ENCODE peak calls at places on chromosome 22, in ten cellular contexts. One of them, this sample, is unnamed.

GRCh38 chr22:45865561-45866397 is 111.2 kb downstream of the WNT7B start:
- DNase-seq in activated effector memory CD4-positive, alpha-beta T cell treated with anti-CD3 and anti-CD28 coated beads, Interleukin-2, amount 50 U/mL, for 16 hours: no peak
- DNase-seq in GM10248: no peak
- DNase-seq in AG04449: no peak
- DNase-seq in T-helper 1 cell: no peak
- DNase-seq in transverse colon: no peak
- DNase-seq in activated CD4-positive, alpha-beta T cell treated with anti-CD3 and anti-CD28 coated beads for 4 hours: no peak
- DNase-seq in NCI-H2081: no peak
- DNase-seq in GM06990: no peak
- DNase-seq in fibroblast of the aortic adventitia: no peak
- DNase-seq in this sample: no peak

GRCh38 chr22:27795053-27795452 is 6.5 kb downstream of the MN1 start:
- DNase-seq in activated effector memory CD4-positive, alpha-beta T cell treated with anti-CD3 and anti-CD28 coated beads, Interleukin-2, amount 50 U/mL, for 16 hours: no peak
- DNase-seq in GM10248: no peak
- DNase-seq in AG04449: no peak
- DNase-seq in T-helper 1 cell: no peak
- DNase-seq in transverse colon: no peak
- DNase-seq in activated CD4-positive, alpha-beta T cell treated with anti-CD3 and anti-CD28 coated beads for 4 hours: no peak
- DNase-seq in NCI-H2081: no peak
- DNase-seq in GM06990: no peak
- DNase-seq in fibroblast of the aortic adventitia: no peak
- DNase-seq in this sample: no peak

GRCh38 chr22:30457964-30458363 is 13.9 kb downstream of the SEC14L3 start:
- DNase-seq in activated effector memory CD4-positive, alpha-beta T cell treated with anti-CD3 and anti-CD28 coated beads, Interleukin-2, amount 50 U/mL, for 16 hours: no peak
- DNase-seq in GM10248: no peak
- DNase-seq in AG04449: no peak
- DNase-seq in T-helper 1 cell: no peak
- DNase-seq in transverse colon: no peak
- DNase-seq in activated CD4-positive, alpha-beta T cell treated with anti-CD3 and anti-CD28 coated beads for 4 hours: no peak
- DNase-seq in NCI-H2081: no peak
- DNase-seq in GM06990: no peak
- DNase-seq in fibroblast of the aortic adventitia: no peak
- DNase-seq in this sample: no peak

GRCh38 chr22:42719656-42720262 is 911 bp downstream of the A4GALT start:
- DNase-seq in activated effector memory CD4-positive, alpha-beta T cell treated with anti-CD3 and anti-CD28 coated beads, Interleukin-2, amount 50 U/mL, for 16 hours: no peak
- DNase-seq in GM10248: peak
- DNase-seq in AG04449: no peak
- DNase-seq in T-helper 1 cell: no peak
- DNase-seq in transverse colon: no peak
- DNase-seq in activated CD4-positive, alpha-beta T cell treated with anti-CD3 and anti-CD28 coated beads for 4 hours: no peak
- DNase-seq in NCI-H2081: no peak
- DNase-seq in GM06990: no peak
- DNase-seq in fibroblast of the aortic adventitia: no peak
- DNase-seq in this sample: no peak

GRCh38 chr22:35914665-35915476 is 113.8 kb downstream of the RBFOX2 start:
- DNase-seq in activated effector memory CD4-positive, alpha-beta T cell treated with anti-CD3 and anti-CD28 coated beads, Interleukin-2, amount 50 U/mL, for 16 hours: no peak
- DNase-seq in GM10248: no peak
- DNase-seq in AG04449: no peak
- DNase-seq in T-helper 1 cell: no peak
- DNase-seq in transverse colon: peak
- DNase-seq in activated CD4-positive, alpha-beta T cell treated with anti-CD3 and anti-CD28 coated beads for 4 hours: no peak
- DNase-seq in NCI-H2081: peak
- DNase-seq in GM06990: no peak
- DNase-seq in fibroblast of the aortic adventitia: peak
- DNase-seq in this sample: no peak

GRCh38 chr22:49259870-49260615 is 567.6 kb downstream of the BRD1 start:
- DNase-seq in activated effector memory CD4-positive, alpha-beta T cell treated with anti-CD3 and anti-CD28 coated beads, Interleukin-2, amount 50 U/mL, for 16 hours: peak
- DNase-seq in GM10248: no peak
- DNase-seq in AG04449: no peak
- DNase-seq in T-helper 1 cell: no peak
- DNase-seq in transverse colon: no peak
- DNase-seq in activated CD4-positive, alpha-beta T cell treated with anti-CD3 and anti-CD28 coated beads for 4 hours: no peak
- DNase-seq in NCI-H2081: no peak
- DNase-seq in GM06990: no peak
- DNase-seq in fibroblast of the aortic adventitia: no peak
- DNase-seq in this sample: no peak

GRCh38 chr22:43860126-43860525 is 2.2 kb downstream of the SULT4A1 start:
- DNase-seq in activated effector memory CD4-positive, alpha-beta T cell treated with anti-CD3 and anti-CD28 coated beads, Interleukin-2, amount 50 U/mL, for 16 hours: no peak
- DNase-seq in GM10248: no peak
- DNase-seq in AG04449: no peak
- DNase-seq in T-helper 1 cell: no peak
- DNase-seq in transverse colon: no peak
- DNase-seq in activated CD4-positive, alpha-beta T cell treated with anti-CD3 and anti-CD28 coated beads for 4 hours: no peak
- DNase-seq in NCI-H2081: no peak
- DNase-seq in GM06990: no peak
- DNase-seq in fibroblast of the aortic adventitia: no peak
- DNase-seq in this sample: no peak

GRCh38 chr22:28594076-28594783 is 85.4 kb downstream of the TTC28 start:
- DNase-seq in activated effector memory CD4-positive, alpha-beta T cell treated with anti-CD3 and anti-CD28 coated beads, Interleukin-2, amount 50 U/mL, for 16 hours: no peak
- DNase-seq in GM10248: no peak
- DNase-seq in AG04449: no peak
- DNase-seq in T-helper 1 cell: no peak
- DNase-seq in transverse colon: no peak
- DNase-seq in activated CD4-positive, alpha-beta T cell treated with anti-CD3 and anti-CD28 coated beads for 4 hours: no peak
- DNase-seq in NCI-H2081: no peak
- DNase-seq in GM06990: no peak
- DNase-seq in fibroblast of the aortic adventitia: no peak
- DNase-seq in this sample: no peak

GRCh38 chr22:21098099-21098671 is 52.4 kb downstream of the LRRC74B start:
- DNase-seq in activated effector memory CD4-positive, alpha-beta T cell treated with anti-CD3 and anti-CD28 coated beads, Interleukin-2, amount 50 U/mL, for 16 hours: no peak
- DNase-seq in GM10248: no peak
- DNase-seq in AG04449: no peak
- DNase-seq in T-helper 1 cell: no peak
- DNase-seq in transverse colon: no peak
- DNase-seq in activated CD4-positive, alpha-beta T cell treated with anti-CD3 and anti-CD28 coated beads for 4 hours: no peak
- DNase-seq in NCI-H2081: no peak
- DNase-seq in GM06990: no peak
- DNase-seq in fibroblast of the aortic adventitia: no peak
- DNase-seq in this sample: no peak